ENCODE peak calls at places on chromosome 13, in four cellular contexts. One of them, this sample, is unnamed.
A peak's percentile ranks its signal among the peaks of the same experiment; 100 is the strongest.

GRCh38 chr13:92976657-92977056 is 249.9 kb upstream of the GPC6 start:
- DNase-seq in astrocyte: no peak
- DNase-seq in NT2/D1: no peak
- DNase-seq in ovary: no peak
- DNase-seq in this sample: no peak

GRCh38 chr13:100694722-100695644 is 20.4 kb upstream of the TMTC4 start:
- DNase-seq in astrocyte: peak; percentile 94
- DNase-seq in NT2/D1: peak; percentile 38
- DNase-seq in ovary: no peak
- DNase-seq in this sample: no peak

GRCh38 chr13:24005711-24006281 is 108.5 kb upstream of the C1QTNF9B start:
- DNase-seq in astrocyte: no peak
- DNase-seq in NT2/D1: no peak
- DNase-seq in ovary: no peak
- DNase-seq in this sample: peak; percentile 64

GRCh38 chr13:26377038-26377437 is 123.1 kb downstream of the CDK8 start:
- DNase-seq in ovary: no peak
- DNase-seq in NT2/D1: peak; percentile 1
- DNase-seq in astrocyte: no peak
- DNase-seq in this sample: peak; percentile 43

GRCh38 chr13:106475852-106476251 is 59.6 kb downstream of the EFNB2 start:
- DNase-seq in astrocyte: no peak
- DNase-seq in NT2/D1: no peak
- DNase-seq in ovary: no peak
- DNase-seq in this sample: peak; percentile 57

GRCh38 chr13:80359459-80360297 is 18.8 kb upstream of the SPRY2 start:
- DNase-seq in ovary: no peak
- DNase-seq in astrocyte: peak; percentile 21
- DNase-seq in NT2/D1: peak; percentile 96
- DNase-seq in this sample: no peak

GRCh38 chr13:54445453-54445852 is 1416.8 kb downstream of the OLFM4 start:
- DNase-seq in ovary: no peak
- DNase-seq in NT2/D1: no peak
- DNase-seq in astrocyte: no peak
- DNase-seq in this sample: no peak

GRCh38 chr13:66216723-66217122 is 1013.4 kb downstream of the PCDH9 start:
- DNase-seq in astrocyte: no peak
- DNase-seq in NT2/D1: no peak
- DNase-seq in ovary: no peak
- DNase-seq in this sample: no peak

GRCh38 chr13:88643233-88643632 is 972.1 kb downstream of the SLITRK5 start:
- DNase-seq in astrocyte: no peak
- DNase-seq in ovary: no peak
- DNase-seq in NT2/D1: no peak
- DNase-seq in this sample: no peak

GRCh38 chr13:76921516-76921915 is 26.8 kb upstream of the ACOD1 start:
- DNase-seq in ovary: no peak
- DNase-seq in astrocyte: peak; percentile 28
- DNase-seq in NT2/D1: no peak
- DNase-seq in this sample: no peak

GRCh38 chr13:27770809-27771208 is 21.5 kb upstream of the GSX1 start:
- DNase-seq in NT2/D1: no peak
- DNase-seq in astrocyte: no peak
- DNase-seq in ovary: no peak
- DNase-seq in this sample: peak; percentile 70

GRCh38 chr13:96771501-96772367 is 222.5 kb downstream of the OXGR1 start:
- DNase-seq in ovary: no peak
- DNase-seq in astrocyte: no peak
- DNase-seq in NT2/D1: no peak
- DNase-seq in this sample: no peak

GRCh38 chr13:97528518-97528917 is 94.5 kb downstream of the RAP2A start:
- DNase-seq in astrocyte: no peak
- DNase-seq in NT2/D1: no peak
- DNase-seq in ovary: no peak
- DNase-seq in this sample: no peak

GRCh38 chr13:30796132-30796832 is 60.9 kb downstream of the ALOX5AP start:
- DNase-seq in ovary: no peak
- DNase-seq in NT2/D1: no peak
- DNase-seq in astrocyte: peak; percentile 72
- DNase-seq in this sample: no peak

GRCh38 chr13:99063178-99063577 is 85.3 kb upstream of the DOCK9 start:
- DNase-seq in NT2/D1: no peak
- DNase-seq in astrocyte: no peak
- DNase-seq in ovary: no peak
- DNase-seq in this sample: no peak

GRCh38 chr13:57996717-57997116 is 365.2 kb downstream of the PCDH17 start:
- DNase-seq in NT2/D1: no peak
- DNase-seq in astrocyte: peak; percentile 52
- DNase-seq in ovary: no peak
- DNase-seq in this sample: no peak

GRCh38 chr13:20425819-20426219 is 99.8 kb downstream of the CRYL1 start:
- DNase-seq in astrocyte: no peak
- DNase-seq in ovary: no peak
- DNase-seq in NT2/D1: no peak
- DNase-seq in this sample: no peak

GRCh38 chr13:74732736-74733135 is 598.5 kb upstream of the KLF12 start:
- DNase-seq in NT2/D1: no peak
- DNase-seq in astrocyte: no peak
- DNase-seq in ovary: no peak
- DNase-seq in this sample: no peak

GRCh38 chr13:77222000-77222690 is 104.7 kb downstream of the MYCBP2 start:
- DNase-seq in NT2/D1: no peak
- DNase-seq in ovary: no peak
- DNase-seq in astrocyte: no peak
- DNase-seq in this sample: no peak

GRCh38 chr13:71378992-71379905 is 487.8 kb downstream of the DACH1 start:
- DNase-seq in NT2/D1: no peak
- DNase-seq in ovary: no peak
- DNase-seq in astrocyte: peak; percentile 26
- DNase-seq in this sample: no peak

GRCh38 chr13:32538234-32538620 is 368 bp downstream of the N4BP2L2 start:
- DNase-seq in NT2/D1: no peak
- DNase-seq in astrocyte: peak; percentile 42
- DNase-seq in ovary: no peak
- DNase-seq in this sample: no peak

GRCh38 chr13:21668665-21669599 is 1.9 kb upstream of the FGF9 start:
- DNase-seq in astrocyte: peak; percentile 36
- DNase-seq in ovary: peak; percentile 40
- DNase-seq in NT2/D1: no peak
- DNase-seq in this sample: no peak

GRCh38 chr13:93233997-93234416 is 7.4 kb downstream of the GPC6 start:
- DNase-seq in NT2/D1: no peak
- DNase-seq in ovary: no peak
- DNase-seq in astrocyte: no peak
- DNase-seq in this sample: no peak

GRCh38 chr13:65917731-65918130 is 1312.4 kb downstream of the PCDH9 start:
- DNase-seq in astrocyte: no peak
- DNase-seq in NT2/D1: no peak
- DNase-seq in ovary: no peak
- DNase-seq in this sample: no peak

GRCh38 chr13:66171821-66172220 is 1058.3 kb downstream of the PCDH9 start:
- DNase-seq in astrocyte: no peak
- DNase-seq in NT2/D1: no peak
- DNase-seq in ovary: no peak
- DNase-seq in this sample: no peak

GRCh38 chr13:94569615-94570014 is 26.3 kb downstream of the TGDS start:
- DNase-seq in ovary: no peak
- DNase-seq in NT2/D1: no peak
- DNase-seq in astrocyte: no peak
- DNase-seq in this sample: no peak

GRCh38 chr13:71290963-71291937 is 575.8 kb downstream of the DACH1 start:
- DNase-seq in astrocyte: no peak
- DNase-seq in NT2/D1: no peak
- DNase-seq in ovary: peak; percentile 28
- DNase-seq in this sample: no peak

GRCh38 chr13:98678741-98679140 is 73.7 kb downstream of the SLC15A1 start:
- DNase-seq in astrocyte: no peak
- DNase-seq in ovary: no peak
- DNase-seq in NT2/D1: no peak
- DNase-seq in this sample: no peak

GRCh38 chr13:35720290-35720689 is 243.8 kb upstream of the MAB21L1 start:
- DNase-seq in NT2/D1: no peak
- DNase-seq in ovary: no peak
- DNase-seq in astrocyte: no peak
- DNase-seq in this sample: no peak

GRCh38 chr13:21399741-21400140 is 59.4 kb downstream of the ZDHHC20 start:
- DNase-seq in NT2/D1: no peak
- DNase-seq in astrocyte: peak; percentile 8
- DNase-seq in ovary: no peak
- DNase-seq in this sample: no peak

GRCh38 chr13:93535256-93535655 is 308.6 kb downstream of the GPC6 start:
- DNase-seq in astrocyte: peak; percentile 70
- DNase-seq in NT2/D1: no peak
- DNase-seq in ovary: no peak
- DNase-seq in this sample: no peak

GRCh38 chr13:75762967-75763366 is 126.8 kb downstream of the LMO7 start:
- DNase-seq in astrocyte: no peak
- DNase-seq in ovary: no peak
- DNase-seq in NT2/D1: no peak
- DNase-seq in this sample: no peak

GRCh38 chr13:110353339-110353977 is 46.4 kb downstream of the COL4A2 start:
- DNase-seq in astrocyte: no peak
- DNase-seq in ovary: no peak
- DNase-seq in NT2/D1: no peak
- DNase-seq in this sample: no peak

GRCh38 chr13:113057084-113057483 is 48.5 kb upstream of the F7 start:
- DNase-seq in astrocyte: no peak
- DNase-seq in ovary: no peak
- DNase-seq in NT2/D1: no peak
- DNase-seq in this sample: no peak

GRCh38 chr13:107867701-107868661 is 347.4 kb downstream of the LIG4 start:
- DNase-seq in NT2/D1: no peak
- DNase-seq in astrocyte: peak; percentile 32
- DNase-seq in ovary: no peak
- DNase-seq in this sample: no peak

GRCh38 chr13:72639377-72639776 is 88.1 kb downstream of the MZT1 start:
- DNase-seq in astrocyte: no peak
- DNase-seq in ovary: no peak
- DNase-seq in NT2/D1: no peak
- DNase-seq in this sample: no peak

GRCh38 chr13:110551284-110551683 is 10.2 kb downstream of the RAB20 start:
- DNase-seq in ovary: no peak
- DNase-seq in NT2/D1: no peak
- DNase-seq in astrocyte: no peak
- DNase-seq in this sample: no peak

GRCh38 chr13:51422484-51422883 is 30.4 kb downstream of the INTS6 start:
- DNase-seq in ovary: no peak
- DNase-seq in astrocyte: no peak
- DNase-seq in NT2/D1: no peak
- DNase-seq in this sample: no peak

GRCh38 chr13:51425410-51426042 is 27.3 kb downstream of the INTS6 start:
- DNase-seq in ovary: no peak
- DNase-seq in NT2/D1: no peak
- DNase-seq in astrocyte: peak; percentile 47
- DNase-seq in this sample: no peak

GRCh38 chr13:51432576-51432975 is 20.3 kb downstream of the INTS6 start:
- DNase-seq in astrocyte: no peak
- DNase-seq in NT2/D1: no peak
- DNase-seq in ovary: no peak
- DNase-seq in this sample: no peak

GRCh38 chr13:51423766-51424165 is 29.1 kb downstream of the INTS6 start:
- DNase-seq in NT2/D1: no peak
- DNase-seq in astrocyte: no peak
- DNase-seq in ovary: no peak
- DNase-seq in this sample: no peak

GRCh38 chr13:51426982-51427381 is 25.9 kb downstream of the INTS6 start:
- DNase-seq in NT2/D1: no peak
- DNase-seq in astrocyte: no peak
- DNase-seq in ovary: no peak
- DNase-seq in this sample: no peak
- H3K4me1 ChIP-seq in NT2/D1: no peaks in the 10 kb centered on the region
- H3K4me1 ChIP-seq in astrocyte: no peaks in the 10 kb centered on the region
- H3K4me1 ChIP-seq in ovary: no peaks in the 10 kb centered on the region
- H3K4me1 ChIP-seq in this sample: no peaks in the 10 kb centered on the region

GRCh38 chr13:40982772-40983171 is 36.3 kb downstream of the ELF1 start:
- DNase-seq in astrocyte: peak; percentile 68
- DNase-seq in ovary: peak; percentile 37
- DNase-seq in NT2/D1: no peak
- DNase-seq in this sample: no peak
- H3K4me1 ChIP-seq in astrocyte: peaks cover 6% of the 10 kb centered on the region
- H3K4me1 ChIP-seq in ovary: peaks cover 6% of the 10 kb centered on the region
- H3K4me1 ChIP-seq in NT2/D1: no peaks in the 10 kb centered on the region
- H3K4me1 ChIP-seq in this sample: peaks cover 7% of the 10 kb centered on the region

DNA sequence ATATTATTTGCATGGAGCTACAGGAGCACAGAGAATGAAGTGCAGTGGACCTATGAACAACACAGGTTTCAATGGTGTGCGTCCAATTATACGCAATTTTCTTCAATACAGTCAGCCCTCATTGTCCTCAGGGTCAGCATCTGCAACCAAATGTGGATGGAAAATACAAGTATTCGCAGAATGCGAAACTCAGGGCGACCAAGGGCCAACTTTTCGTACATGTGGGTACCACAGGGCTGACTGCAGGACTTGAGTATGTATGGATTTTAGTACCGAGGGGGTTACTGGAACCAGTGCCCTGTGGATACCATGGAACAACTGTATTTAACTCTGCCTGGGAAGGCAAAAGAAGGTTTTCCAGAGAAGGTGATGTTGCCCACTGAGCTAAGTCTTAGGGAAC is 10.2 kb downstream of the LCP1 start:
- DNase-seq in ovary: no peak
- DNase-seq in NT2/D1: no peak
- DNase-seq in astrocyte: no peak
- DNase-seq in this sample: no peak
- H3K4me1 ChIP-seq in ovary: no peaks in the 10 kb centered on the region
- H3K4me1 ChIP-seq in NT2/D1: no peaks in the 10 kb centered on the region
- H3K4me1 ChIP-seq in astrocyte: peaks cover 5% of the 10 kb centered on the region
- H3K4me1 ChIP-seq in this sample: no peaks in the 10 kb centered on the region

DNA sequence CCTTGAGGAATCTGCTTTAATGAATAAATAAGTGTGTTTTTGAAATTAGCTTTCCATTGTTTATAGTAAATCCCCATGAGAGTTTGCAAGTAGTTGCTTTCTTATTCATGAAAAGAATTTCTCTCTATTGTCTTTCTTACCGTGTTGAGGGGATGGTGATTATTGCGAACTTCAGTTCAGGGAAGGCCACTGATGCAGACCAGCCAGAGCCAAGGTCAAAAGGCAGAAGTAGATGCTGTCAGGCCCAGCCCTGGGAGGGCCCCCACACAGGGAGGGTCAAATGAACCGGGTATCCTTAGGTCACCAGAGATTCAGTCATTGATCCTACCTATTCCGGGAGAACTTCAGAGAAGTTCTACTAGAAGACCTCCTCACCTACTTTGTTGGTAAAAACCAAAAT is 185.9 kb downstream of the NUFIP1 start:
- DNase-seq in ovary: no peak
- DNase-seq in astrocyte: no peak
- DNase-seq in NT2/D1: no peak
- DNase-seq in this sample: no peak
- H3K4me1 ChIP-seq in ovary: no peaks in the 10 kb centered on the region
- H3K4me1 ChIP-seq in astrocyte: peaks cover 13% of the 10 kb centered on the region
- H3K4me1 ChIP-seq in NT2/D1: no peaks in the 10 kb centered on the region
- H3K4me1 ChIP-seq in this sample: no peaks in the 10 kb centered on the region

GRCh38 chr13:40993987-40994386 is 25.1 kb downstream of the ELF1 start:
- DNase-seq in astrocyte: no peak
- DNase-seq in ovary: no peak
- DNase-seq in NT2/D1: no peak
- DNase-seq in this sample: peak; percentile 84
- H3K4me1 ChIP-seq in astrocyte: no peaks in the 10 kb centered on the region
- H3K4me1 ChIP-seq in ovary: peaks cover 6% of the 10 kb centered on the region
- H3K4me1 ChIP-seq in NT2/D1: no peaks in the 10 kb centered on the region
- H3K4me1 ChIP-seq in this sample: peaks cover 51% of the 10 kb centered on the region

GRCh38 chr13:37270206-37271001 is 164.9 kb upstream of the CSNK1A1L start:
- DNase-seq in ovary: no peak
- DNase-seq in astrocyte: no peak
- DNase-seq in NT2/D1: no peak
- DNase-seq in this sample: no peak
- H3K4me1 ChIP-seq in ovary: no peaks in the 10 kb centered on the region
- H3K4me1 ChIP-seq in astrocyte: no peaks in the 10 kb centered on the region
- H3K4me1 ChIP-seq in NT2/D1: no peaks in the 10 kb centered on the region
- H3K4me1 ChIP-seq in this sample: no peaks in the 10 kb centered on the region